ENCODE peak calls at places on chromosomes 6 and 20, in four cellular contexts. R is tibial artery, C is heart right ventricle, Q is endothelial cell. G is an unnamed sample.

GRCh38 chr6:157718788-157719187 is 104.3 kb upstream of the SNX9 start:
- DNase-seq in Q (no peak), R (no peak), C (no peak), G (no peak)

GRCh38 chr20:36786246-36786645 is 12.7 kb upstream of the DSN1 start:
- DNase-seq in Q (no peak), R (no peak), C (no peak), G (no peak)

GRCh38 chr6:157962601-157963084 is 19.0 kb upstream of the SYNJ2 start:
- DNase-seq in Q (no peak), C (no peak), R (no peak), G (no peak)

GRCh38 chr20:3465301-3465700 is 5.5 kb upstream of the ATRN start:
- DNase-seq in C (no peak), Q (no peak), R (no peak), G (no peak)

GRCh38 chr20:63056236-63057132 is 49.7 kb upstream of the BHLHE23 start:
- DNase-seq in R (peak; percentile 61), Q (peak; percentile 85), C (no peak), G (no peak)

GRCh38 chr6:27392623-27393022 is 4.1 kb downstream of the ZNF391 start:
- DNase-seq in R (no peak), C (no peak), Q (no peak), G (no peak)

GRCh38 chr20:56776345-56776744 is 147.2 kb downstream of the TFAP2C start:
- DNase-seq in Q (no peak), C (no peak), R (no peak), G (no peak)

GRCh38 chr6:19538086-19538485 is 299.1 kb upstream of the ID4 start:
- DNase-seq in R (no peak), Q (no peak), C (no peak), G (no peak)

GRCh38 chr6:102732908-102733307 is 1339.4 kb downstream of the GRIK2 start:
- DNase-seq in Q (no peak), C (no peak), R (no peak), G (no peak)

GRCh38 chr6:138590796-138591709 is 91.8 kb upstream of the NHSL1 start:
- DNase-seq in Q (peak; percentile 66), C (peak; percentile 72), R (no peak), G (peak; percentile 65)

GRCh38 chr6:37242042-37242428 is 15.5 kb upstream of the TBC1D22B start:
- DNase-seq in C (no peak), Q (no peak), R (no peak), G (no peak)

GRCh38 chr6:170043881-170044790 is 246.7 kb downstream of the DLL1 start:
- DNase-seq in R (peak; percentile 38), C (no peak), Q (no peak), G (no peak)

GRCh38 chr20:35952480-35953410 is 1.6 kb downstream of the SCAND1 start:
- DNase-seq in R (no peak), C (no peak), Q (no peak), G (no peak)

GRCh38 chr6:105319331-105319730 is 83.6 kb downstream of the PREP start:
- DNase-seq in R (no peak), Q (no peak), C (no peak), G (no peak)

GRCh38 chr6:144722214-144722737 is 437.1 kb downstream of the UTRN start:
- DNase-seq in Q (no peak), C (no peak), R (no peak), G (no peak)

GRCh38 chr6:7050911-7051779 is 56.6 kb upstream of the RREB1 start:
- DNase-seq in R (no peak), Q (peak; percentile 53), C (peak; percentile 38), G (peak; percentile 67)

GRCh38 chr6:142694054-142694453 is 250.9 kb downstream of the HIVEP2 start:
- DNase-seq in Q (no peak), R (no peak), C (no peak), G (no peak)

GRCh38 chr6:30730611-30731435 is 10.7 kb downstream of the TUBB start:
- DNase-seq in Q (peak; percentile 64), C (peak; percentile 71), R (peak; percentile 82), G (peak; percentile 83)

GRCh38 chr6:116461563-116462507 is 660 bp downstream of the CALHM6 start:
- DNase-seq in Q (peak; percentile 48), R (peak; percentile 67), C (peak; percentile 7), G (peak; percentile 83)

GRCh38 chr6:75171151-75171550 is 34.7 kb downstream of the COL12A1 start:
- DNase-seq in C (no peak), R (no peak), Q (no peak), G (no peak)

GRCh38 chr6:55046869-55047422 is 127.4 kb upstream of the HCRTR2 start:
- DNase-seq in Q (no peak), R (no peak), C (peak; percentile 18), G (no peak)

GRCh38 chr6:113736978-113737377 is 120.2 kb upstream of the MARCKS start:
- DNase-seq in Q (no peak), R (no peak), C (no peak), G (no peak)

GRCh38 chr6:14211596-14211961 is 94.0 kb downstream of the CD83 start:
- DNase-seq in R (peak; percentile 66), Q (no peak), C (peak; percentile 71), G (peak; percentile 74)

GRCh38 chr6:137641474-137642077 is 147.4 kb upstream of the OLIG3 start:
- DNase-seq in R (peak; percentile 69), Q (peak; percentile 64), C (peak; percentile 75), G (peak; percentile 84)

GRCh38 chr20:46308258-46309157 is at the start of gene CDH22:
- DNase-seq in Q (peak; percentile 69), C (peak; percentile 23), R (no peak), G (peak; percentile 67)
- TF ChIP-seq CTCF in Q (peak; percentile 40), C (no peak), R (no peak), G (peak; percentile 7)

GRCh38 chr6:1599469-1599868 is 10.2 kb upstream of the FOXC1 start:
- DNase-seq in C (no peak), R (no peak), Q (no peak), G (no peak)
- TF ChIP-seq CTCF in C (no peak), R (no peak), Q (no peak), G (no peak)

GRCh38 chr6:4113623-4114022 is 21.8 kb downstream of the ECI2 start:
- DNase-seq in C (no peak), R (no peak), Q (no peak), G (no peak)

GRCh38 chr6:4108561-4109093 is 26.7 kb downstream of the ECI2 start:
- DNase-seq in C (no peak), Q (no peak), R (no peak), G (no peak)

GRCh38 chr6:4112366-4112765 is 23.0 kb downstream of the ECI2 start:
- DNase-seq in Q (no peak), R (no peak), C (no peak), G (no peak)

GRCh38 chr6:4115741-4116140 is 19.6 kb downstream of the ECI2 start:
- DNase-seq in C (no peak), Q (no peak), R (no peak), G (no peak)

GRCh38 chr6:4114123-4114522 is 21.3 kb downstream of the ECI2 start:
- DNase-seq in R (no peak), C (no peak), Q (no peak), G (no peak)
- TF ChIP-seq CTCF in R (no peak), C (no peak), Q (no peak), G (no peak)

GRCh38 chr6:63963756-63964315 is 328.2 kb downstream of the PHF3 start:
- DNase-seq in C (no peak), R (no peak), Q (no peak), G (no peak)
- TF ChIP-seq CTCF in C (no peak), R (no peak), Q (no peak), G (no peak)

DNA sequence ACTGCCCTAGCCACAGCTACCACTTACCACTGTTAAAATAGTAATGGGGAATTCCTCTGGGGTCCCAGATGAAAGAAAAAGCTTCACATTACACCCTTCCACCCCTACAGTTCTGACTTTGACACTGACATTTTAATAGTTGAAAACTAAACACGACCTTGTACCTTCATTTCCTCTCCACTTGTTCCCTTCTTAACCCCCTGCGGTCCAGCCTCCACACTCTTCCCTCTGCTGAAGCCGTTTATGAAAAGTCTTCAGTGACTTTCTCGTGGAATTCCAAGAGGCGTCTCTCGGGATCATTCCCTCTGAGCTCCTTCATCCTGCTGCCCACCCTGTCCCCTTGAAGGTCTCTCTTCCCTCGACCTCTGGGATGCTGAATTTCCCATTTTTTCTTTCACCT is 36.6 kb upstream of the TIAM2 start:
- DNase-seq in Q (no peak), C (no peak), R (no peak), G (no peak)
- TF ChIP-seq CTCF in Q (no peak), C (no peak), R (no peak), G (no peak)

G was measured in testis.